ENCODE peak calls at places on chromosomes 3 and 15, in eight cellular contexts. K, N, Y, F, E, H, R and P are unnamed samples.

GRCh38 chr3:171908731-171909130 is 65.6 kb downstream of the TMEM212 start:
- DNase-seq in K (no peak), N (no peak), Y (no peak), F (no peak), E (no peak), H (no peak), R (peak), P (no peak)

GRCh38 chr3:80556728-80557127 is 788.9 kb upstream of the ROBO1 start:
- DNase-seq in K (peak), N (no peak), Y (no peak), F (no peak), E (no peak), H (no peak), R (no peak), P (peak)

GRCh38 chr3:17775073-17775472 is 32.6 kb upstream of the TBC1D5 start:
- DNase-seq in K (no peak), N (no peak), Y (no peak), F (no peak), E (no peak), H (no peak), R (no peak), P (no peak)

GRCh38 chr15:67836477-67836876 is 3.4 kb downstream of the RNU6-1 start:
- DNase-seq in K (no peak), N (peak), Y (no peak), F (peak), E (no peak), H (no peak), R (peak), P (peak)

GRCh38 chr3:149670742-149671492 is 13.1 kb upstream of the WWTR1 start:
- DNase-seq in K (no peak), N (no peak), Y (no peak), F (no peak), E (no peak), H (no peak), R (no peak), P (no peak)

GRCh38 chr15:67855842-67856241 is 16.0 kb upstream of the RNU6-1 start:
- DNase-seq in K (no peak), N (no peak), Y (no peak), F (no peak), E (no peak), H (no peak), R (no peak), P (no peak)

GRCh38 chr3:26997226-26997625 is 372.0 kb downstream of the NEK10 start:
- DNase-seq in K (no peak), N (no peak), Y (no peak), F (no peak), E (no peak), H (no peak), R (no peak), P (no peak)

GRCh38 chr3:16399473-16399872 is 114.0 kb downstream of the RFTN1 start:
- DNase-seq in K (peak), N (peak), Y (no peak), F (no peak), E (no peak), H (no peak), R (peak), P (peak)

GRCh38 chr15:65414841-65415621 is 7.7 kb downstream of the IGDCC4 start:
- DNase-seq in K (peak), N (no peak), Y (no peak), F (peak), E (no peak), H (no peak), R (peak), P (no peak)

DNA sequence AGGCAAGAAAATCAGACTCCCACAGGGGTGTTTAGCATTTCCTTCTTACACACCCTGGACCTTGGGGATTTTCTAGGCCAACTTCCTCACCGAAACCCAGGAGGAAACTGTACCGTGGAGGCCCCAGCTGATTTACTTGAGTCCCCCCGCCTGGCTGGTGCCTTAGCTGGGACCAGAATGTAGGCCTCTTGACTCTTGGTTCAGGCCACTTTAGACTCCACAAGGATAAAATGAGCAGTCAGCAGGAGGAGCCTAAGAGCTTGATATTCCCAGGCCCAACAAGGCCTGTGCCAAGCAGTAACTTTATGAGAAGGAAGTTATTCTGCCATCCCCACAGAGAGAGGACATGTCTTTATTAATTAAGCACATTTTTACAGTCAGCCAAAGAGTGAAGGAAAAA is 4.6 kb upstream of the APBA2 start:
- DNase-seq in K (no peak), N (peak), Y (no peak), F (no peak), E (no peak), H (no peak), R (peak), P (peak)
- TF ChIP-seq CTCF in K (peak), N (no peak), Y (no peak), F (no peak), E (no peak), H (no peak), R (peak), P (no peak)

DNA sequence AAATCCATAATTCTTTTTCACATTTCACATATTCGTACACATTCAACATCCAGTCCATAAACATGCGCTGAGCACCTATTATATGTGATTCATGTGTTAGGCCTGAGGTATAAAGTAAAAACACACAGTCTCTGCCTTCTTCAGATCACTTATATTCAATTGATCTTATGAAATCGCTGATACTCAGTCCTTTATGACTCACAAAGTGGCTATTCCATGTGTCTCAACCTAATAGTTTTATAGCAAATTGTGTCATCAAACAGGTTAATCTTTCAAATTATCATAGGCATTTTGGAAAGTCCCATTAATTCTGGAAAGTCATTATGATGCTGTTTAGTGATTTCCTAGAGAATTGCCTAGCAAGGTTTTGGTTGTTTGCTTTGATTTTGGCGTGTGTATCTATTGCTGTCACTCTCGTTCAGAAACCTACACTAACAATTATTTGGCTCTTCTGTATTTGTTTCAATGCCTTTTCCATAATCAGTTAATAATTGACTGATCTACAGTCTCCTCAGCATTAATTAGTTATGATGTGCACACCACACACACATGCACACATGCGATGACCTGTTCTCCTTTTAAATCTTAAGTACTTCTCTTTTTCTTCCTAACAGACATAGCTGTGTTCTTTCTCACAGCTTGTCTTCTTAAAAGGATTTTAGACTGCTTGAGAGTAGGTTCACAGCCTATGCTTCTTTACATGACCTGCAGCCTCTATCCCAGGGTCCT is 353.2 kb downstream of the MECOM start:
- DNase-seq in K (no peak), N (no peak), Y (no peak), F (no peak), E (no peak), H (no peak), R (no peak), P (peak)
- H3K4me3 ChIP-seq in K (no peak), N (no peak), Y (no peak), F (no peak), E (no peak), H (no peak), R (no peak), P (no peak)

GRCh38 chr3:30966896-30967295 is 72.4 kb upstream of the GADL1 start:
- DNase-seq in K (no peak), N (no peak), Y (no peak), F (no peak), E (no peak), H (no peak), R (no peak), P (no peak)

GRCh38 chr3:30972449-30972848 is 78.0 kb upstream of the GADL1 start:
- DNase-seq in K (no peak), N (no peak), Y (no peak), F (no peak), E (no peak), H (no peak), R (no peak), P (no peak)

GRCh38 chr3:30964612-30965011 is 70.2 kb upstream of the GADL1 start:
- DNase-seq in K (no peak), N (no peak), Y (no peak), F (no peak), E (no peak), H (no peak), R (no peak), P (peak)

GRCh38 chr3:30970183-30970582 is 75.7 kb upstream of the GADL1 start:
- DNase-seq in K (no peak), N (peak), Y (no peak), F (no peak), E (no peak), H (no peak), R (peak), P (peak)
- TF ChIP-seq CTCF in K (peak), N (peak), Y (no peak), F (no peak), E (no peak), H (peak), R (peak), P (peak)

DNA sequence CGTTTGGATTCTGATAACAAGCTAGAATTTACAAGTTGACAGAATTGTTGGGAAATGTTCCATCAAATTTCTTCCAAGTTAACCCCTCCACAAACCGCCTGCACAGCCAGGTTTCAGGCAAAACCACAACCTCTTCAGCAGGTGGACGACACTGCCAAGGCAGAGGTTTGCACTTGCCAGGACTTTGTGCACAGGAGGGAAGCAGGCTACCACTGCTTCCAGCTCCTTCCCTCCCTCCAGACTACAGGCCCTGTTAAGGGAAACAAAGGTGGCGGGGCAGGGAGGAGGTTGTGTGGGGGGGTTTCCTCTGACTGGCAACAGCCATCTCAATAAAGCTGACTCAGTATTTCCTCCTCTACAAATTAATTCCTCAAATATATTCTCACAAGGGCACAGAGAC is 42.2 kb downstream of the TBC1D2B start:
- DNase-seq in K (no peak), N (peak), Y (peak), F (no peak), E (no peak), H (no peak), R (peak), P (no peak)
- H3K4me3 ChIP-seq in K (no peak), N (no peak), Y (no peak), F (no peak), E (peak), H (no peak), R (no peak), P (no peak)

DNA sequence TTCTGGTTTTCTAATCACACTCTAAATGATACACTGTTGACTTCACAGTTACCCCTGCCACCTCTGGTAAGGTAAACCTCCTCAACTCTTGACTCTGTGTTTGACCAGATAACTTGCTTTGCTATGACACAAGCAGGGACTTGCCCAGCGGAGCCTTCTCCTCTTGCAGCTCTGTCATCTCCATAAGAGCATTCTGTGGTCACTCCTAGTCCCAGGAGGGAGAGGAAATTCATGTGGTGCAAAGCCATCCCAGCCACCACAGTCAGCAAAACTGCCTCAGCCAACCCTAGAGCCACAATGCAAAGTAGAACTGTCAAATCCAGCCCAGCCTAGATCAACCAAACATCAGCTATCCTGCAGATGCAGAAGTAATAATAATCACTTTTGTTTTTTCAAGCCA is 144.7 kb upstream of the GADL1 start:
- DNase-seq in K (peak), N (no peak), Y (no peak), F (no peak), E (no peak), H (no peak), R (no peak), P (peak)
- TF ChIP-seq CTCF in K (no peak), N (no peak), Y (no peak), F (no peak), E (no peak), H (no peak), R (no peak), P (no peak)

GRCh38 chr15:75209289-75209676 is 7.6 kb downstream of the C15orf39 start:
- DNase-seq in K (no peak), N (no peak), Y (no peak), F (no peak), E (no peak), H (no peak), R (no peak), P (no peak)

GRCh38 chr15:75206803-75207617 is 5.3 kb downstream of the C15orf39 start:
- DNase-seq in K (no peak), N (no peak), Y (no peak), F (no peak), E (no peak), H (no peak), R (no peak), P (no peak)

GRCh38 chr15:75207618-75208500 is 6.2 kb downstream of the C15orf39 start:
- DNase-seq in K (no peak), N (no peak), Y (no peak), F (no peak), E (no peak), H (no peak), R (no peak), P (no peak)

GRCh38 chr15:75210867-75211266 is 9.2 kb downstream of the C15orf39 start:
- DNase-seq in K (no peak), N (no peak), Y (no peak), F (no peak), E (no peak), H (no peak), R (no peak), P (no peak)

GRCh38 chr15:75208501-75209288 is 7.0 kb downstream of the C15orf39 start:
- DNase-seq in K (no peak), N (no peak), Y (no peak), F (no peak), E (no peak), H (no peak), R (no peak), P (no peak)
- H3K4me3 ChIP-seq in K (no peak), N (no peak), Y (no peak), F (no peak), E (peak), H (no peak), R (no peak), P (no peak)

GRCh38 chr3:106367496-106367895 is 498.7 kb upstream of the CBLB start:
- DNase-seq in K (no peak), N (peak), Y (no peak), F (no peak), E (no peak), H (no peak), R (no peak), P (no peak)

GRCh38 chr3:106359692-106360091 is 490.9 kb upstream of the CBLB start:
- DNase-seq in K (no peak), N (no peak), Y (no peak), F (no peak), E (no peak), H (no peak), R (no peak), P (no peak)

GRCh38 chr3:106365061-106365691 is 496.4 kb upstream of the CBLB start:
- DNase-seq in K (no peak), N (no peak), Y (no peak), F (no peak), E (no peak), H (no peak), R (no peak), P (no peak)
- TF ChIP-seq CTCF in K (no peak), N (no peak), Y (no peak), F (no peak), E (no peak), H (no peak), R (no peak), P (no peak)

GRCh38 chr3:146577662-146578061 is 27.5 kb downstream of the PLSCR5 start:
- DNase-seq in K (peak), N (peak), Y (no peak), F (no peak), E (no peak), H (peak), R (peak), P (peak)

GRCh38 chr3:146585156-146585555 is 20.0 kb downstream of the PLSCR5 start:
- DNase-seq in K (no peak), N (no peak), Y (no peak), F (no peak), E (no peak), H (no peak), R (no peak), P (no peak)

GRCh38 chr3:146581080-146581601 is 24.0 kb downstream of the PLSCR5 start:
- DNase-seq in K (no peak), N (no peak), Y (no peak), F (no peak), E (no peak), H (no peak), R (no peak), P (peak)

DNA sequence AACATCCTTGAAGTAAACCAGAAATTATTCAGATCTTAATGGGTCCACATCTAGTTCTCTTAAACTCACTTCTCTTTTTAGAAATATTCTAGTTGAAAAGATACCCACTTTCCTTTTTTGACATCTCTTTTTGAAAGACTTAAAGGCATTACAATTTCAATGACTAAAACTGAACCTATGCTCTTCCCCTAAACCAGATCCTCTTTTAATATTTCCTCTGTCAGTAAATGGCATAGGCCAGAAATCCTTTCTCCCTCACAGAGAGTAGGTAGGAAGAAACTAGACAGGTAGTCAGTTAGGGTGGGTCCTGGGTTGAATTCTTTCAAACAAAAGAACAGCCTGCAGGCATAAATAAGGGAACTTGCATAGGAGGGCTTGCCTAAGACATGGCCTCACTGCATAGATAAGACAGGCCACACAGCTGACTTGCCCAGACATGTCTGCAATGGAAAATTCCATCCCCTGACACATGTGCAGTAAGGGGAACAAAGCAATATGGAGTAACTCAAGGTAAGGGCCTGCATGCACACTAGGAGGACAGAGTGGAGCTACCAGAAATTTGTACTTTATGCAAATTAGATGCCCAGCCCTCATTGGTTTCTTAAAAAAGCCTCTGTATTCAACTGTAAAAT is 23.2 kb downstream of the PLSCR5 start:
- DNase-seq in K (peak), N (peak), Y (no peak), F (no peak), E (no peak), H (no peak), R (peak), P (peak)
- H3K4me3 ChIP-seq in K (no peak), N (no peak), Y (no peak), F (no peak), E (no peak), H (no peak), R (no peak), P (no peak)

DNA sequence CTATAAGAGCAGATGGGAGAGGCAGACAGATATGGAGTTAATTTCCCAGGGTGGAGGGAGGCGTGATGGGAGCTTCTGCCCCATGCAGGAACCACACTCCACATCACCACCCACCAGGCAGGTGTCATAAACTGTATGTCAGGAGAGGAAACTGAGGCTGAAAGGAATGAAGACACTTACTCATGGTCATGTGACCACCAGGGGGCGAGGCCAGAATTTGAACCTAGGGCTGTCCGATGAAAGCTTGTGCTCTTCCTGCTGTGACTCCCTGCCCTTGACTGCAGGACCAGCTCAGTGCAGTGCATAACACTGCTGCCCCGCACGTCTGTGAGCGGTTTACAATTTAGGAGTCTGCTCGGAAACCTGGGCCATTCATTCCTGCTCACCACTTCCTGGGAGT is 28.8 kb downstream of the NUP210 start:
- DNase-seq in K (no peak), N (no peak), Y (no peak), F (no peak), E (no peak), H (no peak), R (no peak), P (no peak)
- TF ChIP-seq CTCF in K (no peak), N (no peak), Y (no peak), F (no peak), E (no peak), H (no peak), R (peak), P (peak)